ENCODE peak calls at places on chromosome 4, in ten cellular contexts. U, J, I, P, L, Q, Z, G, Y and X are unnamed samples.

GRCh38 chr4:89871211-89871610 is 23.4 kb upstream of the MMRN1 start:
- DNase-seq in P (no peak), Y (no peak), L (no peak), U (no peak), J (no peak), I (no peak), G (no peak), Z (no peak), Q (no peak), X (no peak)

GRCh38 chr4:56653461-56654237 is 27.4 kb downstream of the HOPX start:
- DNase-seq in G (no peak), L (no peak), I (no peak), P (no peak), Q (no peak), J (no peak), Y (no peak), Z (no peak), U (no peak), X (no peak)

GRCh38 chr4:94574050-94574449 is 122.3 kb downstream of the PDLIM5 start:
- DNase-seq in U (no peak), G (no peak), P (no peak), Q (no peak), I (no peak), Y (no peak), Z (no peak), L (no peak), J (no peak), X (no peak)

GRCh38 chr4:109998867-109999303 is 86.2 kb downstream of the EGF start:
- DNase-seq in J (no peak), L (peak), G (peak), Q (no peak), P (peak), I (no peak), U (no peak), Y (peak), Z (peak), X (peak)

GRCh38 chr4:91502365-91502764 is 801.4 kb upstream of the GRID2 start:
- DNase-seq in Q (no peak), Z (no peak), G (no peak), Y (no peak), U (no peak), L (no peak), P (no peak), J (no peak), I (no peak), X (no peak)

GRCh38 chr4:24328300-24328699 is 256.1 kb downstream of the DHX15 start:
- DNase-seq in J (no peak), Q (no peak), P (no peak), U (no peak), L (no peak), G (no peak), Y (no peak), Z (no peak), I (no peak), X (no peak)

GRCh38 chr4:71685975-71686374 is 97.9 kb downstream of the GC start:
- DNase-seq in G (no peak), P (no peak), I (no peak), Q (no peak), Z (no peak), J (no peak), L (no peak), U (no peak), Y (no peak), X (no peak)

GRCh38 chr4:4461850-4462249 is 74.9 kb downstream of the NSG1 start:
- DNase-seq in U (no peak), Z (no peak), Q (peak), G (no peak), L (no peak), P (no peak), Y (no peak), J (no peak), I (no peak), X (no peak)

GRCh38 chr4:120509222-120509621 is 413.3 kb downstream of the PRDM5 start:
- DNase-seq in J (no peak), G (no peak), Y (no peak), U (no peak), P (no peak), Z (no peak), I (no peak), L (no peak), Q (no peak), X (no peak)

GRCh38 chr4:39446842-39447573 is 11.7 kb downstream of the RPL9 start:
- DNase-seq in G (peak), Z (no peak), L (peak), Y (no peak), U (no peak), J (peak), I (no peak), Q (peak), P (peak), X (no peak)

GRCh38 chr4:3613980-3614730 is 81.9 kb upstream of the LRPAP1 start:
- DNase-seq in Y (no peak), I (no peak), P (no peak), J (peak), L (no peak), U (no peak), G (no peak), Z (no peak), Q (peak), X (no peak)

GRCh38 chr4:38050560-38051350 is 90.6 kb downstream of the PTTG2 start:
- DNase-seq in Z (no peak), G (peak), P (no peak), I (no peak), L (no peak), U (no peak), Y (no peak), J (no peak), Q (no peak), X (no peak)

GRCh38 chr4:86934147-86934771 is 552 bp upstream of the AFF1 start:
- DNase-seq in Y (no peak), L (no peak), P (no peak), U (no peak), J (no peak), I (no peak), Q (no peak), G (no peak), Z (peak), X (no peak)

GRCh38 chr4:8516996-8517550 is 63.1 kb upstream of the GPR78 start:
- DNase-seq in U (no peak), L (no peak), I (no peak), Q (no peak), Y (no peak), Z (no peak), G (no peak), P (no peak), J (no peak), X (no peak)

GRCh38 chr4:2306773-2307410 is 45.0 kb upstream of the MXD4 start:
- DNase-seq in Y (no peak), P (no peak), J (no peak), Z (no peak), L (no peak), I (no peak), Q (no peak), U (no peak), G (no peak), X (no peak)

GRCh38 chr4:112521123-112522116 is 5.4 kb upstream of the NEUROG2 start:
- DNase-seq in I (no peak), Z (no peak), Y (no peak), Q (peak), J (no peak), L (no peak), P (no peak), G (no peak), U (no peak), X (no peak)

GRCh38 chr4:112518675-112519074 is 2.7 kb upstream of the NEUROG2 start:
- DNase-seq in J (no peak), U (no peak), L (peak), G (no peak), Q (no peak), P (no peak), I (no peak), Y (no peak), Z (no peak), X (no peak)

GRCh38 chr4:112520598-112521122 is 4.7 kb upstream of the NEUROG2 start:
- DNase-seq in Q (no peak), L (peak), P (no peak), G (no peak), J (no peak), Y (peak), U (no peak), Z (no peak), I (no peak), X (no peak)

GRCh38 chr4:112517911-112518310 is 1.9 kb upstream of the NEUROG2 start:
- DNase-seq in L (no peak), G (no peak), P (no peak), J (no peak), Z (no peak), U (no peak), Y (no peak), Q (no peak), I (no peak), X (no peak)

GRCh38 chr4:112519689-112520597 is 4.0 kb upstream of the NEUROG2 start:
- DNase-seq in U (no peak), L (no peak), Q (no peak), P (no peak), Y (peak), G (no peak), I (no peak), J (no peak), Z (no peak), X (no peak)
- TF ChIP-seq CTCF in U (no peak), L (no peak), Q (no peak), P (peak), Y (no peak), G (no peak), I (no peak), J (no peak), Z (no peak), X (no peak)

DNA sequence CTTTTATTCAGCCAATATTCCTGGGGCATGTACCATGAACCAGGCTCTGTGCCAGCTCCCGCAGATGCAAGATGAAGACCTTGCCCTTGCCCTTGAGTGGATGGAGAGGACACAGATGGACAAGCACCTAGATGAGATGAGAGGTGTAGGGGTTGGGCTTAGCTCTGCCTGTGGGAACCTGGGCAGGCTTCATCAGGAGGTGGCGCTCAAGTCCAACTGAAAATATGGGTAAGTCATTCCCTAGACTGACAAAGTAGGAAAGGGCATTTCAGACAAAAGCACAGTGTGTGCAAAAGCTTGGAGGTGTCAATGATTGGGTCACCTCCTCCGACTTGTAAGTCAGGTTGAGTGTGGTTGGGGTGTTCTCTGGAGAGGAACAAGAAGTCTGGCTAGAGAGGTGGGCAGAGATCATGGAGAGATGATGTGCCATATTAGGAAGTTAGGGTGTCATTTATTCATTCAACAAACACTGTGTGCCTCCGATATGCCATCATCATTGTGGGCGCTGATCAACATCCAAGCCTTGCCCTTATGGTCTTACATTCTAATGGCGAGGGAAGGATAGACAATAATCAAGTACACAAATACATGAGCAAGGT is 64.6 kb downstream of the ANAPC4 start:
- DNase-seq in Z (peak), I (no peak), Y (peak), P (peak), L (peak), U (no peak), J (no peak), Q (peak), G (peak), X (no peak)
- TF ChIP-seq CTCF in Z (peak), I (peak), Y (peak), P (peak), L (peak), U (no peak), J (peak), Q (peak), G (peak), X (peak)

GRCh38 chr4:138519436-138519835 is 277.3 kb upstream of the SLC7A11 start:
- DNase-seq in J (no peak), Q (no peak), U (no peak), P (no peak), L (no peak), Y (no peak), Z (no peak), G (no peak), I (no peak), X (no peak)

GRCh38 chr4:138521809-138522208 is 279.7 kb upstream of the SLC7A11 start:
- DNase-seq in U (no peak), P (no peak), Y (no peak), I (no peak), Q (no peak), L (no peak), Z (no peak), G (no peak), J (no peak), X (no peak)

GRCh38 chr4:138522366-138522765 is 280.2 kb upstream of the SLC7A11 start:
- DNase-seq in I (no peak), P (no peak), U (no peak), Q (no peak), Y (no peak), J (no peak), L (peak), G (peak), Z (no peak), X (peak)
- TF ChIP-seq CTCF in I (peak), P (peak), U (no peak), Q (peak), Y (peak), J (no peak), L (peak), G (peak), Z (no peak), X (peak)

GRCh38 chr4:84491420-84491819 is 7.7 kb downstream of the NKX6-1 start:
- DNase-seq in P (no peak), U (no peak), Y (no peak), J (no peak), Z (no peak), I (no peak), Q (no peak), L (no peak), G (no peak), X (no peak)

GRCh38 chr4:84494518-84494917 is 4.6 kb downstream of the NKX6-1 start:
- DNase-seq in I (no peak), G (no peak), U (no peak), Y (no peak), P (no peak), L (no peak), Z (no peak), Q (no peak), J (no peak), X (no peak)

GRCh38 chr4:84492290-84492689 is 6.8 kb downstream of the NKX6-1 start:
- DNase-seq in P (no peak), I (no peak), U (no peak), Y (no peak), G (no peak), L (no peak), Z (no peak), J (no peak), Q (no peak), X (no peak)

GRCh38 chr4:84492737-84493091 is 6.4 kb downstream of the NKX6-1 start:
- DNase-seq in L (no peak), Q (no peak), J (no peak), Y (no peak), U (no peak), G (no peak), P (no peak), I (no peak), Z (no peak), X (no peak)

GRCh38 chr4:84493092-84493850 is 5.8 kb downstream of the NKX6-1 start:
- DNase-seq in Y (peak), U (no peak), Z (no peak), J (peak), I (no peak), L (peak), Q (peak), G (peak), P (no peak), X (no peak)
- TF ChIP-seq CTCF in Y (peak), U (no peak), Z (no peak), J (no peak), I (peak), L (peak), Q (no peak), G (no peak), P (no peak), X (peak)

GRCh38 chr4:156113138-156113537 is 159.5 kb upstream of the CTSO start:
- DNase-seq in U (no peak), I (no peak), L (no peak), J (no peak), Q (no peak), Z (no peak), P (no peak), Y (no peak), G (no peak), X (peak)
- TF ChIP-seq CTCF in U (no peak), I (no peak), L (no peak), J (no peak), Q (no peak), Z (no peak), P (peak), Y (peak), G (no peak), X (no peak)

DNA sequence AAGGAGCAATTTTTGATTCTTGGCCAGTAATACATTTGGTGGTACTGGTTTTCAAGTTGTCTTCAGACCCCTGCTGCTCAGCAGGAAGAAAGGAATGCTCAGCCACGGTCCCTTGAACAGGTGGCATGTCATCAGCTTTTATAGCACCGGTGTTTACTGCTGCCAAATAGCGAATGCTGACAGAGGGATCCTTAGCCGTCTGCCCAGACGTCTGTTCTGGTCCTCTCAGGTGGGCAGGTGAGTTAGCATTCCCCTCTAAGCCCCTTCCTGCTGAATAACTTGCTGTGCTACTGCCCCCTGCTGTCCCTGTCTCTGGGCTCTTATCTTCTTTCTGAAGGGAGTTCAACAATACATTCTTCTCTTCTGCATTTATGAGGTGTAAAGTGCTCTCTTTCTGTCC is 28.4 kb downstream of the BOD1L1 start:
- DNase-seq in U (no peak), Y (no peak), J (no peak), G (no peak), Q (no peak), I (no peak), L (no peak), P (no peak), Z (no peak), X (no peak)
- TF ChIP-seq CTCF in U (no peak), Y (peak), J (no peak), G (peak), Q (peak), I (no peak), L (peak), P (no peak), Z (no peak), X (peak)

GRCh38 chr4:184907216-184907615 is 81.4 kb upstream of the ACSL1 start:
- DNase-seq in P (no peak), J (no peak), Q (no peak), I (no peak), G (no peak), Y (no peak), L (no peak), U (no peak), Z (no peak), X (no peak)
- TF ChIP-seq CTCF in P (peak), J (peak), Q (no peak), I (no peak), G (no peak), Y (no peak), L (no peak), U (no peak), Z (no peak), X (no peak)

GRCh38 chr4:132557660-132558059 is 591.4 kb upstream of the PCDH10 start:
- DNase-seq in Y (no peak), L (no peak), I (no peak), Z (no peak), G (no peak), U (no peak), Q (no peak), P (no peak), J (no peak), X (no peak)
- TF ChIP-seq CTCF in Y (peak), L (no peak), I (no peak), Z (no peak), G (no peak), U (no peak), Q (no peak), P (no peak), J (no peak), X (no peak)